ENCODE peak calls at places on chromosomes 16 and 17, in nine cellular contexts. J is T-helper 9 cell; N is activated effector memory CD4-positive, alpha-beta T cell treated with Interleukin-2 at 50 U/mL for 16 hours; S is AG08395; T is psoas muscle; B is islet precursor cell; K is stimulated activated CD8-positive, alpha-beta memory T cell treated with anti-CD3 and anti-CD28 coated beads, Interleukin-12 subunit alpha, Interleukin-12 subunit beta, amount 100 ng/mL, for 1 hour; E is kidney glomerular epithelial cell; C is activated naive CD4-positive, alpha-beta T cell. W is an unnamed sample.

GRCh38 chr16:73000020-73000906 is 47.7 kb downstream of the ZFHX3 start:
- DNase-seq in K (no peak), T (peak), S (peak), J (no peak), C (no peak), N (no peak), B (peak), E (no peak), W (no peak)

GRCh38 chr16:56625943-56626654 is 518 bp downstream of the MT1E start:
- DNase-seq in S (peak), T (peak), E (no peak), C (no peak), K (no peak), B (no peak), N (no peak), J (no peak), W (peak)

GRCh38 chr17:77392376-77393273 is 251.9 kb downstream of the SEC14L1 start:
- DNase-seq in E (no peak), J (no peak), S (no peak), K (no peak), B (peak), T (peak), N (no peak), C (no peak), W (peak)

GRCh38 chr16:73048292-73049050 is 543 bp upstream of the ZFHX3 start:
- DNase-seq in N (no peak), K (no peak), C (no peak), S (peak), J (no peak), T (peak), B (peak), E (peak), W (peak)

GRCh38 chr17:79192503-79193500 is 118.2 kb downstream of the ENGASE start:
- DNase-seq in C (no peak), N (no peak), E (no peak), J (no peak), S (peak), B (peak), K (no peak), T (peak), W (peak)

GRCh38 chr17:81831957-81832607 is 1.0 kb downstream of the MCRIP1 start:
- DNase-seq in K (no peak), B (no peak), E (no peak), T (no peak), C (peak), J (peak), S (peak), N (peak), W (no peak)

GRCh38 chr16:52548261-52549010 is 1.5 kb upstream of the TOX3 start:
- DNase-seq in J (no peak), K (no peak), T (no peak), B (no peak), S (no peak), N (no peak), C (no peak), E (no peak), W (no peak)

GRCh38 chr17:82172461-82173160 is 40.0 kb downstream of the CCDC57 start:
- DNase-seq in K (no peak), T (no peak), N (no peak), E (no peak), S (no peak), B (no peak), C (no peak), J (no peak), W (no peak)

GRCh38 chr17:65433592-65433991 is 127.9 kb downstream of the AXIN2 start:
- DNase-seq in K (no peak), B (peak), T (no peak), C (no peak), S (no peak), N (no peak), E (no peak), J (no peak), W (no peak)

GRCh38 chr16:30767767-30768465 is 5.8 kb downstream of the RNF40 start:
- DNase-seq in T (no peak), B (no peak), E (no peak), N (no peak), K (no peak), S (no peak), C (no peak), J (no peak), W (no peak)

GRCh38 chr16:85306793-85307551 is 194.7 kb upstream of the CIBAR2 start:
- DNase-seq in N (no peak), S (no peak), E (no peak), B (no peak), J (no peak), K (no peak), T (no peak), C (no peak), W (no peak)

GRCh38 chr17:70563301-70563820 is 394.0 kb downstream of the KCNJ2 start:
- DNase-seq in B (no peak), J (no peak), K (no peak), N (no peak), S (no peak), T (no peak), C (no peak), E (no peak), W (peak)

W was measured in MG63.